ENCODE peak calls at places on chromosomes 3 and 15, in four cellular contexts. One of them, this sample, is unnamed.

GRCh38 chr3:67198374-67198773 is 200.3 kb downstream of the KBTBD8 start:
- DNase-seq in trophoblast cell: no peak
- DNase-seq in IMR-90: no peak
- DNase-seq in GM23248: no peak
- DNase-seq in this sample: peak; percentile 56

GRCh38 chr3:168888781-168889180 is 774.7 kb downstream of the MECOM start:
- DNase-seq in trophoblast cell: no peak
- DNase-seq in GM23248: no peak
- DNase-seq in IMR-90: no peak
- DNase-seq in this sample: no peak

GRCh38 chr15:29612701-29613100 is 209.6 kb downstream of the TJP1 start:
- DNase-seq in GM23248: peak; percentile 50
- DNase-seq in trophoblast cell: peak; percentile 80
- DNase-seq in IMR-90: peak; percentile 41
- DNase-seq in this sample: no peak

GRCh38 chr15:41207687-41208448 is 22.7 kb downstream of the EXD1 start:
- DNase-seq in IMR-90: peak; percentile 61
- DNase-seq in GM23248: peak; percentile 29
- DNase-seq in trophoblast cell: no peak
- DNase-seq in this sample: no peak

GRCh38 chr3:55826731-55827496 is 339.8 kb upstream of the WNT5A start:
- DNase-seq in trophoblast cell: no peak
- DNase-seq in IMR-90: peak; percentile 33
- DNase-seq in GM23248: peak; percentile 35
- DNase-seq in this sample: no peak

GRCh38 chr3:100443690-100444089 is 42.4 kb downstream of the LNP1 start:
- DNase-seq in GM23248: no peak
- DNase-seq in IMR-90: no peak
- DNase-seq in trophoblast cell: no peak
- DNase-seq in this sample: no peak

GRCh38 chr15:58213587-58214360 is 75.6 kb downstream of the AQP9 start:
- DNase-seq in GM23248: peak; percentile 74
- DNase-seq in trophoblast cell: no peak
- DNase-seq in IMR-90: peak; percentile 18
- DNase-seq in this sample: no peak

GRCh38 chr3:106438916-106439315 is 570.1 kb upstream of the CBLB start:
- DNase-seq in GM23248: no peak
- DNase-seq in trophoblast cell: no peak
- DNase-seq in IMR-90: no peak
- DNase-seq in this sample: no peak

GRCh38 chr3:170869645-170870593 is at the start of gene RPL22L1:
- DNase-seq in trophoblast cell: peak; percentile 98
- DNase-seq in IMR-90: peak; percentile 95
- DNase-seq in GM23248: peak; percentile 99
- DNase-seq in this sample: peak; percentile 97

GRCh38 chr3:56314842-56315241 is 153.4 kb downstream of the ERC2 start:
- DNase-seq in IMR-90: no peak
- DNase-seq in trophoblast cell: peak; percentile 96
- DNase-seq in GM23248: peak; percentile 70
- DNase-seq in this sample: peak; percentile 59

GRCh38 chr3:148582126-148582525 is 115.6 kb upstream of the AGTR1 start:
- DNase-seq in GM23248: peak; percentile 15
- DNase-seq in IMR-90: no peak
- DNase-seq in trophoblast cell: no peak
- DNase-seq in this sample: no peak

GRCh38 chr3:72811551-72811950 is 36.7 kb downstream of the SHQ1 start:
- DNase-seq in trophoblast cell: no peak
- DNase-seq in GM23248: no peak
- DNase-seq in IMR-90: no peak
- DNase-seq in this sample: no peak

GRCh38 chr15:37793851-37794250 is 140.6 kb upstream of the TMCO5A start:
- DNase-seq in IMR-90: no peak
- DNase-seq in GM23248: no peak
- DNase-seq in trophoblast cell: no peak
- DNase-seq in this sample: peak; percentile 56

GRCh38 chr3:5729852-5730251 is 542.3 kb downstream of the EDEM1 start:
- DNase-seq in trophoblast cell: no peak
- DNase-seq in IMR-90: no peak
- DNase-seq in GM23248: no peak
- DNase-seq in this sample: peak; percentile 76

GRCh38 chr3:52216585-52217408 is 8.6 kb downstream of the TLR9 start:
- DNase-seq in GM23248: peak; percentile 74
- DNase-seq in trophoblast cell: peak; percentile 21
- DNase-seq in IMR-90: peak; percentile 79
- DNase-seq in this sample: no peak

GRCh38 chr3:52246728-52247454 is 1.3 kb downstream of the PPM1M start:
- DNase-seq in trophoblast cell: no peak
- DNase-seq in IMR-90: no peak
- DNase-seq in GM23248: no peak
- DNase-seq in this sample: no peak

GRCh38 chr3:46918202-46918601 is 40.7 kb downstream of the PTH1R start:
- DNase-seq in trophoblast cell: no peak
- DNase-seq in GM23248: no peak
- DNase-seq in IMR-90: no peak
- DNase-seq in this sample: no peak
- H3K36me3 ChIP-seq in trophoblast cell: peaks cover 38% of the 10 kb centered on the region
- H3K36me3 ChIP-seq in GM23248: peaks cover 44% of the 10 kb centered on the region
- H3K36me3 ChIP-seq in IMR-90: peaks cover 51% of the 10 kb centered on the region
- H3K36me3 ChIP-seq in this sample: peaks cover 76% of the 10 kb centered on the region

GRCh38 chr3:50339485-50340196 is 995 bp downstream of the RASSF1 start:
- DNase-seq in IMR-90: peak; percentile 45
- DNase-seq in GM23248: peak; percentile 86
- DNase-seq in trophoblast cell: no peak
- DNase-seq in this sample: no peak

GRCh38 chr3:50341996-50342732 is 1.5 kb upstream of the RASSF1 start:
- DNase-seq in GM23248: no peak
- DNase-seq in trophoblast cell: no peak
- DNase-seq in IMR-90: no peak
- DNase-seq in this sample: no peak

GRCh38 chr3:50340404-50341329 is at the start of gene RASSF1:
- DNase-seq in IMR-90: no peak
- DNase-seq in trophoblast cell: no peak
- DNase-seq in GM23248: peak; percentile 90
- DNase-seq in this sample: peak; percentile 71

GRCh38 chr3:50342818-50343633 is 2.4 kb upstream of the RASSF1 start:
- DNase-seq in GM23248: no peak
- DNase-seq in IMR-90: no peak
- DNase-seq in trophoblast cell: peak; percentile 25
- DNase-seq in this sample: peak; percentile 80

GRCh38 chr3:50341537-50341936 is 901 bp upstream of the RASSF1 start:
- DNase-seq in trophoblast cell: no peak
- DNase-seq in IMR-90: no peak
- DNase-seq in GM23248: no peak
- DNase-seq in this sample: no peak
- H3K9ac ChIP-seq in trophoblast cell: no peak overlapping the region
- H3K9ac ChIP-seq in IMR-90: no peak overlapping the region
- H3K9ac ChIP-seq in GM23248: peak overlapping the region; percentile 92
- H3K9ac ChIP-seq in this sample: no peak overlapping the region

GRCh38 chr15:33218071-33218491 is 23.6 kb upstream of the FMN1 start:
- DNase-seq in IMR-90: no peak
- DNase-seq in GM23248: no peak
- DNase-seq in trophoblast cell: no peak
- DNase-seq in this sample: no peak
- H3K36me3 ChIP-seq in IMR-90: no peaks in the 10 kb centered on the region
- H3K36me3 ChIP-seq in GM23248: no peaks in the 10 kb centered on the region
- H3K36me3 ChIP-seq in trophoblast cell: no peaks in the 10 kb centered on the region
- H3K36me3 ChIP-seq in this sample: no peaks in the 10 kb centered on the region

DNA sequence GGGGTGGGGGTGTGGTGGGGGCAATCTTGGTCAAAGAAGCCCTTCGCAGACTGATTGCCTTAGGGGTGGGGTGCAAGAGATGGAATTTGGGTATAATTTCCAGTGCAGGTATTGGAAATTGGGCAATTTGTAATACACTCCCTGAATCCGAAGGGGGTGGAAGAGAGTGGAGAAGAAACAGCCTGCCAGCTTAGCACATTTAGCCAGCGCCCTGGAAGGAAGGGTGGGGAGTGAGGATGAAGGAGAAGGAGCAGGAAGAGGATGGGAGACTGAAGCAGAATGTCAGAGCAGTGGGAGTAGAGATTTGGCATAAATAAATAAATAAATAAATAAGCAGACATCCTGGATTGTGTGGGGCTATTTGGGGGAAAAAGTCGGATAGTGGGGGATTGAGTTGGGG is 1.6 kb downstream of the GAP43 start:
- DNase-seq in trophoblast cell: no peak
- DNase-seq in IMR-90: no peak
- DNase-seq in GM23248: no peak
- DNase-seq in this sample: peak; percentile 50
- H3K9ac ChIP-seq in trophoblast cell: no peak overlapping the region
- H3K9ac ChIP-seq in IMR-90: no peak overlapping the region
- H3K9ac ChIP-seq in GM23248: no peak overlapping the region
- H3K9ac ChIP-seq in this sample: no peak overlapping the region

DNA sequence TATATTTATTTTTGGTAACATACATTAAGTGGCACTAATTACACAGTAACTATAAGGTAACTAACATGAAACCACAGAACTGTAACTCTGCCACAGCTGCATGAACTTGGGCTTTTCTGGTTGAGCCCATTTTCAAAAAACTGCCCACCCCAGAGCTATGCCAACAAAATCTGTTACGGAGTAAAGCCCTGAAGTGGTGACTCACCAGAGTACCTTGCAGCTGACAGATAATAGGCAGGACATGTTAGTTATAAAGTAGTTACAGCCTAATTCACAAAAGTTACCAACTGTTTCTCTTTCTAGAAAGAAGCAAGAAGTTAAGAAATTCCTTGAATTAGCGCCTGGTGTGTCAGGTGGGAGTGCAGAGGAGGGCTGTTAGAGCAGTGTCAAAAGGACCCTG is 1.5 kb upstream of the GPX1 start:
- DNase-seq in trophoblast cell: no peak
- DNase-seq in GM23248: peak; percentile 62
- DNase-seq in IMR-90: peak; percentile 56
- DNase-seq in this sample: no peak
- H3K36me3 ChIP-seq in trophoblast cell: peaks cover 53% of the 10 kb centered on the region
- H3K36me3 ChIP-seq in GM23248: peaks cover 54% of the 10 kb centered on the region
- H3K36me3 ChIP-seq in IMR-90: peaks cover 44% of the 10 kb centered on the region
- H3K36me3 ChIP-seq in this sample: peaks cover 67% of the 10 kb centered on the region

GRCh38 chr3:126187920-126188319 is 7.5 kb upstream of the ALDH1L1 start:
- DNase-seq in IMR-90: no peak
- DNase-seq in trophoblast cell: peak; percentile 30
- DNase-seq in GM23248: no peak
- DNase-seq in this sample: no peak
- H3K9ac ChIP-seq in IMR-90: no peak overlapping the region
- H3K9ac ChIP-seq in trophoblast cell: no peak overlapping the region
- H3K9ac ChIP-seq in GM23248: no peak overlapping the region
- H3K9ac ChIP-seq in this sample: no peak overlapping the region